ENCODE peak calls at places on chromosome 6, in eight cellular contexts. G is AG10803, L is tibial artery, Y is ovary, A is body of pancreas, N is lower leg skin, R is lung, F is cardiac fibroblast. X is an unnamed sample.

GRCh38 chr6:7124631-7125030 is 16.9 kb downstream of the RREB1 start:
- DNase-seq in G (no peak), F (peak), R (no peak), N (no peak), L (no peak), Y (no peak), A (no peak), X (no peak)

GRCh38 chr6:42947950-42948349 is 12.6 kb upstream of the GNMT start:
- DNase-seq in G (peak), N (no peak), L (no peak), A (no peak), R (no peak), Y (no peak), F (no peak), X (no peak)

GRCh38 chr6:31068738-31069340 is 43.5 kb downstream of the C6orf15 start:
- DNase-seq in A (peak), G (peak), F (peak), L (peak), Y (peak), N (peak), R (peak), X (peak)

GRCh38 chr6:17169701-17170100 is 67.9 kb downstream of the STMND1 start:
- DNase-seq in L (no peak), N (no peak), F (no peak), Y (no peak), A (no peak), G (no peak), R (no peak), X (no peak)

GRCh38 chr6:166898910-166899309 is 57.4 kb downstream of the RNASET2 start:
- DNase-seq in Y (no peak), N (no peak), L (no peak), F (no peak), A (no peak), G (no peak), R (no peak), X (no peak)

GRCh38 chr6:154668156-154668555 is 65.1 kb upstream of the SCAF8 start:
- DNase-seq in F (no peak), R (no peak), N (no peak), G (no peak), L (no peak), A (no peak), Y (no peak), X (no peak)

GRCh38 chr6:99905209-99906106 is 88.6 kb downstream of the MCHR2 start:
- DNase-seq in G (peak), N (no peak), R (no peak), F (peak), A (peak), L (no peak), Y (no peak), X (peak)

GRCh38 chr6:3878048-3878666 is 29.0 kb downstream of the FAM50B start:
- DNase-seq in L (no peak), R (no peak), F (no peak), A (peak), N (peak), Y (no peak), G (no peak), X (no peak)

GRCh38 chr6:162849269-162849668 is 121.5 kb downstream of the PACRG start:
- DNase-seq in L (no peak), R (no peak), N (no peak), G (no peak), Y (no peak), A (no peak), F (no peak), X (no peak)

GRCh38 chr6:110518281-110518623 is 41.8 kb upstream of the SLC22A16 start:
- DNase-seq in F (peak), L (no peak), A (no peak), G (peak), N (no peak), R (no peak), Y (no peak), X (no peak)

GRCh38 chr6:158611039-158611438 is 33.5 kb downstream of the DYNLT1 start:
- DNase-seq in A (no peak), N (no peak), Y (no peak), G (no peak), F (no peak), L (no peak), R (no peak), X (no peak)

GRCh38 chr6:45690846-45691245 is 313.1 kb upstream of the SUPT3H start:
- DNase-seq in G (no peak), A (no peak), N (no peak), F (no peak), Y (no peak), L (no peak), R (no peak), X (no peak)

GRCh38 chr6:31568537-31568961 is 3.5 kb upstream of the LTA start:
- DNase-seq in G (no peak), A (no peak), R (no peak), F (no peak), L (no peak), N (peak), Y (no peak), X (no peak)

GRCh38 chr6:11974089-11974488 is 38.0 kb upstream of the HIVEP1 start:
- DNase-seq in L (no peak), G (peak), Y (no peak), N (no peak), A (no peak), F (peak), R (no peak), X (peak)

GRCh38 chr6:87661503-87661902 is 40.5 kb downstream of the AKIRIN2 start:
- DNase-seq in G (peak), Y (no peak), R (no peak), L (no peak), A (no peak), N (no peak), F (no peak), X (no peak)

GRCh38 chr6:151063339-151063738 is 176.4 kb upstream of the AKAP12 start:
- DNase-seq in L (no peak), F (peak), N (no peak), G (peak), R (no peak), A (no peak), Y (no peak), X (peak)

GRCh38 chr6:79249136-79249535 is 14.7 kb upstream of the HMGN3 start:
- DNase-seq in Y (no peak), G (no peak), R (no peak), F (no peak), N (no peak), L (no peak), A (no peak), X (no peak)

GRCh38 chr6:57252975-57253374 is 30.9 kb upstream of the RAB23 start:
- DNase-seq in G (peak), Y (no peak), L (no peak), R (no peak), F (peak), A (no peak), N (no peak), X (peak)

GRCh38 chr6:164991573-164991972 is 317.8 kb downstream of the C6orf118 start:
- DNase-seq in L (no peak), G (no peak), A (no peak), R (no peak), F (no peak), N (no peak), Y (no peak), X (no peak)

GRCh38 chr6:38714239-38715015 is 684 bp upstream of the DNAH8 start:
- DNase-seq in A (no peak), Y (no peak), G (no peak), F (no peak), R (no peak), L (no peak), N (no peak), X (no peak)

GRCh38 chr6:15763364-15763763 is 100.5 kb upstream of the DTNBP1 start:
- DNase-seq in L (no peak), R (no peak), N (no peak), A (no peak), F (no peak), G (peak), Y (no peak), X (no peak)

GRCh38 chr6:18025591-18025990 is 38.2 kb upstream of the KIF13A start:
- DNase-seq in A (no peak), Y (no peak), F (no peak), L (no peak), G (no peak), R (no peak), N (peak), X (no peak)

GRCh38 chr6:37691904-37692806 is 5.5 kb downstream of the MDGA1 start:
- DNase-seq in R (peak), F (peak), L (peak), N (peak), Y (peak), G (peak), A (peak), X (peak)

GRCh38 chr6:36378243-36378920 is 9.1 kb downstream of the ETV7 start:
- DNase-seq in N (no peak), Y (no peak), R (no peak), A (no peak), G (no peak), L (no peak), F (no peak), X (no peak)

GRCh38 chr6:135826225-135826804 is 25.2 kb upstream of the PDE7B start:
- DNase-seq in A (no peak), R (no peak), L (no peak), N (no peak), Y (no peak), G (no peak), F (no peak), X (no peak)

GRCh38 chr6:113632220-113632864 is 224.8 kb upstream of the MARCKS start:
- DNase-seq in A (peak), L (peak), N (peak), G (peak), R (peak), F (peak), Y (no peak), X (peak)

DNA sequence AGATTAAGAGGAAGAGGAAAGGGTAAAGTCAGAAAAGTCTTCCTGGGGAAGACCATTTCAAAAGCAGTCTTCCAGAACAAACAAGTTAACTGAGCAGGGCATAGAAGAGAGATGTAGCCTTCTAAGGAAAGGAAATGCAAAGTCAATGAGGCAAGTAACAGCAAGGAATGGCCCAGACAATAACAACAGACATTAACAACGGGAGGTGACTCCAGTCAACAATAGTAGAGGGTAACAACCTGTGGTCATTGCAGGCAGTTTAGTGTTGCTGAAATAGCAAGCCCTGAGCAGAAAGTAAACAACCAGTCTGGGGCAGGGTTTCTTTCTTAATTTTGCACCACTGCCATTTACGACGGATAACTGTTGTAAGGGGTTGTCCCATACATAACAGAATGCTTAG is 2.1 kb downstream of the MDN1 start:
- DNase-seq in Y (no peak), R (no peak), A (no peak), G (no peak), F (no peak), N (no peak), L (no peak), X (no peak)
- H3K4me3 ChIP-seq in Y (no peak), R (no peak), A (no peak), G (no peak), F (no peak), N (no peak), L (no peak), X (no peak)

DNA sequence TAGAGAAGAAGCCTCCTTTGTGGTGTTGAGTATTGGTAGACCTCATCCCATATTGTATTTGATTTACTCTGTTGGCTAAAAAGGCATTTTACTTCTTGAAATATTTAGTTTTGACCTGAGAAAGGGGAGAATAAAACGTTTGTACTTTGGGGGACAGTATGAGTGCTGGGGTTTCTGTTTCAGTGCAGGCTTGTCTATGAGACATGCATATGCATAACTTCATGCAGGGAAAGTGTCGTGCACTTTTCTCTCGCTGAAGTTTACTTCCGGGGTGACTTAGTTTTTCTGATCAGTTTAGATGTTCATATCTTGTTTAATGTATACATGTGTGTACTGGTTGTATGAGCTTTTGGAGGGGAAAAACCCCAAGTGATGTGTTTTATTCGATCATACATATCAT is 59.5 kb downstream of the UTRN start:
- DNase-seq in A (no peak), N (no peak), G (no peak), Y (no peak), R (no peak), L (no peak), F (no peak), X (no peak)
- TF ChIP-seq CTCF in A (no peak), N (no peak), G (no peak), Y (no peak), R (no peak), L (no peak), F (no peak), X (no peak)

GRCh38 chr6:128474933-128475332 is 45.5 kb downstream of the PTPRK start:
- DNase-seq in R (no peak), Y (no peak), A (no peak), F (no peak), N (no peak), G (no peak), L (no peak), X (no peak)

GRCh38 chr6:128474481-128474880 is 45.9 kb downstream of the PTPRK start:
- DNase-seq in F (peak), G (peak), Y (no peak), A (no peak), N (no peak), R (no peak), L (no peak), X (no peak)

DNA sequence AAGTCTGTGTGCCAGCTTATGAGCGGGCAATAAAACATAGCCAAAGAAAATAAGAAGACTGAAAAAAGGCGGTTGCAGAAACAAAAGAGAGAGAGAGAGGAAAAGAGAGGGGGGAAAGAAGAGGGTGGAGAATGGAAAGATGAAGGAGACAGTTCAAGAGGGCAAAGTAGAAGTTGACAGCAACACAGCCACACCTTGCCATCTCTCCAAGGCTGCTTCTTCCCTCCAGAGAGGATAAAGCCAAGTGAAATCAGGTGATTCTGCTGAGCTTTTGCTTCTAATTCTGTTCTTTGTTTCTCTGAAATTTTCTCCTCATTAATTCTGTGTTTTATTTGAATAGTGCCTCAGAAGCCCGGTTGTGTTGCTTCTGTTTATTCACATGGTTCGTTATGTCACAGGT is 48.5 kb downstream of the PTPRK start:
- DNase-seq in A (no peak), G (no peak), L (no peak), F (no peak), Y (no peak), N (no peak), R (no peak), X (no peak)
- H3K4me3 ChIP-seq in A (no peak), G (no peak), L (no peak), F (no peak), Y (no peak), N (no peak), R (no peak), X (no peak)

DNA sequence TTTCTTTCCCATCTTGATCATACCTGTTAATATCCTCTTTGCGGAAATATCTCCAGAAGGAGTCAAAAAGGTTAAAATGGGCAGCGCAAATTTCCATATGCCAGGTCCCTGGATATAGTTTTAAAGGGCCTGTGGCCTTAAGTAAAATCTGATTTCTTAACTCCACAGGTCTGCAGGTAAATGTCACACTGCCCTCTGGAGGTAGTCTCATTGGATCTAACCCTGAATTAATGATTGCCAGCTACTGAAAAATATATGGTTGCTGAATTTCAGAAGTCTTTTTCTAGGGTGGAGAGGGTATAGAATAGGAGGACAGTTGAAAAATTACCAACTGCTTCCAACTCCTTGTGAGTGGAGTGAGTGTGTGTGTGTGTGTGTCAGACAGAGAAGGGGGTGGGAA is 8.5 kb downstream of the MOXD1 start:
- DNase-seq in R (no peak), N (no peak), L (no peak), Y (no peak), F (peak), A (no peak), G (no peak), X (no peak)
- TF ChIP-seq CTCF in R (no peak), N (no peak), L (no peak), Y (no peak), F (peak), A (peak), G (peak), X (no peak)

GRCh38 chr6:125966569-125966968 is 10.0 kb downstream of the HINT3 start:
- DNase-seq in F (no peak), A (no peak), Y (no peak), G (no peak), N (no peak), L (no peak), R (no peak), X (no peak)

GRCh38 chr6:125974214-125974866 is 12.0 kb upstream of the TRMT11 start:
- DNase-seq in G (peak), L (no peak), R (no peak), F (peak), N (no peak), Y (no peak), A (no peak), X (peak)

GRCh38 chr6:125968493-125968892 is 11.9 kb downstream of the HINT3 start:
- DNase-seq in G (no peak), A (no peak), L (no peak), R (no peak), F (no peak), Y (no peak), N (no peak), X (no peak)

DNA sequence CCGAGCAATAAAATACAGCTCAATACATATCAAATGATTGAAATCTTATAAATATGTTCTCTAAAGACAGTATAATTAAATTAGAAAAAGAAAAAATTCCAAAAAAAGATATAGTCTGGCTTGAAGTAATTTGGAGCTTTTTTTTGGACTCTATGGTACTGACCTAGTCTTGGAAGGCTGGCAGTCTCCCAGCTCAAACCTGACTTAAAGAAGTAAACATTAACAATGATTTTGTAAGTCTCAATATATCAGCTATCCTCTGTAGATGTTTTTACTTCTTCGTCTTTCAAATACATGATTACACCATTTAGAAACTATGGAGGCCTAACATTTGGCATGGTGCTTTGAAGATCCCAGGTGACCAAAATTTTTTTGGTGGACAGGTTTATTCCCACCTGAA is 14.2 kb downstream of the HINT3 start:
- DNase-seq in Y (no peak), G (no peak), A (no peak), N (no peak), L (no peak), R (no peak), F (no peak), X (no peak)
- H3K4me3 ChIP-seq in Y (no peak), G (no peak), A (no peak), N (no peak), L (no peak), R (no peak), F (no peak), X (no peak)

DNA sequence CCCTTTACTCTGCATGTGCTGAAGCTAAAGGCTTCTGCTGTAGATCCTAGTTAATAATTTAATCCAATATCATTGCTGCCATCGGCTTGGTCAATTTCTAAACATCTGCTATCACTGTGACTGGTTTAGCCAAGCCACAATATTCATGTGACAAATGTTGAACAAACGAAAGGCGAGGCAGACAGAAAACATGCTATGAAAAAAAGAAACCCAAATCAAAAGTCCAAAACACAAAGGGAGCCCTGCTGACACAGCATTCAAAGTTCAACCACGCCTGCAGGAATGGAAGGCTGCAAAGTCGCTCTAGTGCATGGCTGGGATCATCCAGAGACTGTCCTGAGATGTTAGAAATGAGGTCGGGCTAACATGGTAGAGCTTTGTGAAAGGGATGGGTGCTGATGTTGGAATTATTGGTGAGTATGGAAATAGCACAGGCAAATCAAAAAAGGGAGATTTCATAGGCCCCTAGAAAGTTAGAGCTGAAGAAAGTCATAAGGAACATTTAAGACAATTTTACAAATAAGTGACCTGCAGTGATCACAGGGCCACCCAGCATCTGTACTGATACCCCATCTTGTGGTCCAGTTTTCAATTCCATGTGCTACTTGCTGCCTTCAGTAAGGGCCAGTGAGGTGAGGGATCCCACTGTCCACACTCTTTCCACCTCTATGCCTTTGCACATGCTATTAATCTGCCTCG is 8.8 kb upstream of the NHSL1 start:
- DNase-seq in N (no peak), A (no peak), R (no peak), L (no peak), Y (no peak), G (no peak), F (no peak), X (no peak)
- TF ChIP-seq CTCF in N (no peak), A (no peak), R (no peak), L (no peak), Y (no peak), G (no peak), F (no peak), X (no peak)

GRCh38 chr6:132236281-132236680 is 165.0 kb downstream of the MOXD1 start:
- DNase-seq in G (peak), R (no peak), A (no peak), F (no peak), Y (no peak), L (no peak), N (no peak), X (no peak)
- H3K4me3 ChIP-seq in G (no peak), R (no peak), A (no peak), F (no peak), Y (no peak), L (no peak), N (no peak), X (no peak)

DNA sequence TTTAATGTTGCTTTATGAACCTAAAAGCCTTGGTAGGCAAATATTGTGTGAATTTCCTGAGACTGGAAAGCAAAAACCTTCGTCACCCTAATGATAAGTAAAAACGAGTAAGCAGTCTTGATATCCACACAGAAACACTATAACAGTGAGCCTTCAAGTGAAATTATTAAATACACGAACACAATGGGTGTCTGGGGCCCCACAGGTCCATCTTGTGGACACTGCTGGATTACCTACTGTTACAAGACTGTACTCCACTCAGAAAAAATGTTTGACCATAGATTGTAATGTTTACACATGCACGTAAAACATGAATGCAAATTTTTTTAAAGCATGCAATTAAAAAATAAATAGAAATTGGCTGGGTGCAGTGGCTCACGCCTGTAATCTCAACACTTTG is 466.9 kb downstream of the CD83 start:
- DNase-seq in Y (no peak), L (no peak), G (peak), N (no peak), F (peak), R (no peak), A (no peak), X (no peak)
- TF ChIP-seq CTCF in Y (no peak), L (no peak), G (peak), N (no peak), F (peak), R (no peak), A (peak), X (no peak)

X was measured in astrocyte of the spinal cord.